ENCODE peak calls at places on chromosomes 3 and 15, in ten cellular contexts. V, N, P, Z, Y, R, U, E, Q and O are unnamed samples.

GRCh38 chr15:90013503-90013937 is 12.4 kb downstream of the ZNF710 start:
- DNase-seq in V (no peak), N (no peak), P (no peak), Z (no peak), Y (no peak), R (no peak), U (no peak), E (no peak), Q (no peak), O (no peak)

GRCh38 chr15:99476413-99477222 is 89.2 kb upstream of the MEF2A start:
- DNase-seq in V (no peak), N (peak), P (peak), Z (no peak), Y (peak), R (no peak), U (no peak), E (no peak), Q (peak), O (peak)

GRCh38 chr3:159032311-159032710 is 230.5 kb downstream of the MFSD1 start:
- DNase-seq in V (no peak), N (no peak), P (no peak), Z (no peak), Y (no peak), R (no peak), U (no peak), E (no peak), Q (no peak), O (no peak)

GRCh38 chr3:168096210-168096795 is 579 bp upstream of the GOLIM4 start:
- DNase-seq in V (no peak), N (peak), P (peak), Z (peak), Y (peak), R (no peak), U (no peak), E (peak), Q (peak), O (peak)

GRCh38 chr3:52520716-52521487 is 12.8 kb downstream of the NT5DC2 start:
- DNase-seq in V (no peak), N (no peak), P (no peak), Z (no peak), Y (peak), R (no peak), U (no peak), E (no peak), Q (no peak), O (no peak)

GRCh38 chr3:13262493-13263211 is 157.5 kb downstream of the NUP210 start:
- DNase-seq in V (no peak), N (no peak), P (no peak), Z (no peak), Y (no peak), R (no peak), U (no peak), E (no peak), Q (no peak), O (no peak)

GRCh38 chr3:88059380-88060160 is 515 bp downstream of the ZNF654 start:
- DNase-seq in V (no peak), N (peak), P (no peak), Z (no peak), Y (peak), R (no peak), U (no peak), E (no peak), Q (no peak), O (peak)

GRCh38 chr3:48475188-48475587 is 28.7 kb downstream of the ATRIP start:
- DNase-seq in V (no peak), N (no peak), P (no peak), Z (no peak), Y (peak), R (no peak), U (no peak), E (no peak), Q (no peak), O (peak)

GRCh38 chr3:190644766-190645165 is 130.9 kb downstream of the IL1RAP start:
- DNase-seq in V (no peak), N (no peak), P (no peak), Z (peak), Y (no peak), R (no peak), U (no peak), E (no peak), Q (peak), O (no peak)

GRCh38 chr3:116444819-116445290 is 432 bp downstream of the LSAMP start:
- DNase-seq in V (no peak), N (no peak), P (no peak), Z (peak), Y (peak), R (no peak), U (no peak), E (peak), Q (no peak), O (no peak)

GRCh38 chr3:188947983-188948657 is 223.7 kb upstream of the TPRG1 start:
- DNase-seq in V (no peak), N (peak), P (no peak), Z (no peak), Y (peak), R (no peak), U (no peak), E (peak), Q (peak), O (no peak)

GRCh38 chr15:70098461-70099166 is 897 bp upstream of the TLE3 start:
- DNase-seq in V (peak), N (no peak), P (peak), Z (peak), Y (peak), R (no peak), U (peak), E (peak), Q (no peak), O (peak)